ENCODE peak calls at places on chromosome 20, in nine cellular contexts. H, Z, O, Y, K, Q, V, G and R are unnamed samples.

GRCh38 chr20:58980711-58981563 is at the start of gene NELFCD:
- DNase-seq in H (peak; percentile 93), Z (peak; percentile 92), O (peak; percentile 90), Y (peak; percentile 90), K (peak; percentile 95), Q (peak; percentile 87), V (peak; percentile 96), G (peak; percentile 77), R (peak; percentile 96)

GRCh38 chr20:21548390-21549035 is 34.6 kb upstream of the NKX2-2 start:
- DNase-seq in H (no peak), Z (no peak), O (no peak), Y (no peak), K (no peak), Q (no peak), V (no peak), G (no peak), R (no peak)

GRCh38 chr20:39253051-39253682 is 291.0 kb downstream of the DHX35 start:
- DNase-seq in H (no peak), Z (no peak), O (no peak), Y (no peak), K (no peak), Q (no peak), V (no peak), G (no peak), R (no peak)

GRCh38 chr20:41526327-41526726 is 91.8 kb downstream of the CHD6 start:
- DNase-seq in H (no peak), Z (no peak), O (no peak), Y (no peak), K (no peak), Q (no peak), V (no peak), G (no peak), R (no peak)

GRCh38 chr20:51531141-51531710 is 11.3 kb downstream of the NFATC2 start:
- DNase-seq in H (no peak), Z (no peak), O (no peak), Y (no peak), K (peak; percentile 37), Q (no peak), V (no peak), G (no peak), R (no peak)

GRCh38 chr20:54156522-54156921 is 17.3 kb downstream of the CYP24A1 start:
- DNase-seq in H (no peak), Z (no peak), O (no peak), Y (no peak), K (no peak), Q (no peak), V (no peak), G (no peak), R (no peak)

GRCh38 chr20:52494244-52494643 is 302.7 kb upstream of the ZFP64 start:
- DNase-seq in H (no peak), Z (no peak), O (no peak), Y (no peak), K (no peak), Q (no peak), V (no peak), G (no peak), R (no peak)

GRCh38 chr20:58458342-58459057 is 56.7 kb downstream of the APCDD1L start:
- DNase-seq in H (no peak), Z (no peak), O (no peak), Y (no peak), K (no peak), Q (no peak), V (no peak), G (no peak), R (no peak)

GRCh38 chr20:50533061-50533460 is 22.9 kb downstream of the PTPN1 start:
- DNase-seq in H (no peak), Z (no peak), O (no peak), Y (no peak), K (no peak), Q (no peak), V (no peak), G (no peak), R (no peak)

GRCh38 chr20:12966468-12967085 is 42.2 kb upstream of the SPTLC3 start:
- DNase-seq in H (no peak), Z (no peak), O (peak; percentile 65), Y (no peak), K (no peak), Q (no peak), V (no peak), G (no peak), R (no peak)

GRCh38 chr20:38203337-38204003 is 38.4 kb upstream of the TGM2 start:
- DNase-seq in H (no peak), Z (peak; percentile 29), O (no peak), Y (no peak), K (no peak), Q (no peak), V (no peak), G (no peak), R (no peak)

GRCh38 chr20:5748246-5748645 is 2.0 kb upstream of the SHLD1 start:
- DNase-seq in H (peak; percentile 35), Z (no peak), O (no peak), Y (no peak), K (no peak), Q (no peak), V (no peak), G (no peak), R (no peak)

GRCh38 chr20:5745416-5745968 is 4.7 kb upstream of the SHLD1 start:
- DNase-seq in H (no peak), Z (no peak), O (no peak), Y (no peak), K (no peak), Q (no peak), V (no peak), G (no peak), R (no peak)

GRCh38 chr20:5746064-5746463 is 4.1 kb upstream of the SHLD1 start:
- DNase-seq in H (no peak), Z (no peak), O (no peak), Y (no peak), K (no peak), Q (no peak), V (no peak), G (no peak), R (no peak)

GRCh38 chr20:5751856-5752255 is 1.7 kb downstream of the SHLD1 start:
- DNase-seq in H (no peak), Z (no peak), O (no peak), Y (no peak), K (no peak), Q (no peak), V (no peak), G (no peak), R (no peak)

DNA sequence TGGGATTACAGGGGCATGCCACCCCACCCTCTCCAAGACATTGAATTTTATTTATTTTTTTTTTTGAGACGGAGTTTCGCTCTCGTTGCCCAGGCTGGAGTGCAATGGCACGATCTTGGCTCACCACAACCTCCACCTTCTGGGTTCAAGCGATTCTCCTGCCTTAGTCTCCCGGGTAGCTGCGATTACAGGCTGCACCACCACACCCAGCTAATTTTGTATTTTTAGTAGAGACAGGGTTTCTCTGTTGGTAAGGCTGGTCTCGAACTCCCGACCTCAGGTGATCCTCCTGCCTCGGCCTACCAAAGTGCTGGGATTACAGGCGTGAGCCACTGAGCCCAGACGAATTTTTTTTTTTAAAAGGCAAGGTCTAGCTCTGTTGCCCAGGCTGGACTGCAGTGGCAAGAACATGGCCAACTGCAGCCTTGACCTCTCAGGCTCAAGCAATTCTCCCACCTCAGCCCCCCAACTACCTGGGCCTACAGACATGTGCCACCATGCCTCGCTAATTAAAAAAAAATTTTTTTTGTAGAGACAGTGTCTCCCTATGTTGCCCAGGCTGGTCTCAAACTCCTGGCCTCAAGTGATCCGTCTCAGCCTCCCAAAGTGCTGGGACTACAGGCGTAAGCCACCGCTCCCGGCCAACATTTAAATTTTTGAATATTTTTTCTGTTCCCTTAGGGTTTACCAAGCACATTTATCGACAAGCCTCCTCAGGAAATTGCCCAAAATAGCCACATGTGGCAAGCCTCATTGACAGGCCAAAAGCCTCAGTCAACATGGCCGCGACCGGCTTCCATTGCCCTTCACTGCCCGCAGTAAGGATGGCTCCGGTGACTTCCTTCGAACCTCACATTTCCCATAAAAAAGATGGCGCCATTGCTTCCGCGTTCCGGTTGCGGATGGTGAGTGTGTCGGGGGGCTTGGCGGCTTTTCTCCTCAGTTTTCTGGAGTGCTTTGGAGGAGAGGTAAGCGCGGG is at the start of gene SHLD1:
- DNase-seq in H (peak; percentile 85), Z (peak; percentile 90), O (peak; percentile 92), Y (peak; percentile 93), K (peak; percentile 81), Q (peak; percentile 85), V (peak; percentile 73), G (peak; percentile 70), R (peak; percentile 80)
- TF ChIP-seq POLR2A in H (no peak), Z (no peak), O (peak; percentile 62), Y (no peak), K (peak; percentile 28), Q (no peak), V (peak; percentile 90), G (no peak), R (no peak)

GRCh38 chr20:64064145-64064698 is 1.2 kb downstream of the TCEA2 start:
- DNase-seq in H (no peak), Z (no peak), O (no peak), Y (no peak), K (peak; percentile 74), Q (no peak), V (no peak), G (no peak), R (peak; percentile 58)

GRCh38 chr20:64065062-64065972 is 2.3 kb downstream of the TCEA2 start:
- DNase-seq in H (no peak), Z (no peak), O (no peak), Y (no peak), K (no peak), Q (no peak), V (no peak), G (no peak), R (no peak)

GRCh38 chr20:64062596-64063388 is at the start of gene TCEA2:
- DNase-seq in H (peak; percentile 97), Z (peak; percentile 98), O (peak; percentile 96), Y (peak; percentile 98), K (peak; percentile 96), Q (peak; percentile 98), V (peak; percentile 95), G (peak; percentile 94), R (peak; percentile 97)

GRCh38 chr20:64062276-64062595 is 762 bp upstream of the TCEA2 start:
- DNase-seq in H (no peak), Z (no peak), O (no peak), Y (no peak), K (no peak), Q (no peak), V (no peak), G (no peak), R (no peak)

GRCh38 chr20:64063389-64064144 is 569 bp downstream of the TCEA2 start:
- DNase-seq in H (peak; percentile 30), Z (no peak), O (no peak), Y (no peak), K (no peak), Q (no peak), V (no peak), G (no peak), R (peak; percentile 68)
- TF ChIP-seq EP300 in H (no peak), Z (no peak), O (no peak), Y (no peak), K (no peak), Q (no peak), V (no peak), G (no peak), R (no peak)

GRCh38 chr20:44646023-44646640 is 5.4 kb downstream of the ADA start:
- DNase-seq in H (peak; percentile 40), Z (no peak), O (no peak), Y (no peak), K (no peak), Q (no peak), V (no peak), G (no peak), R (no peak)
- TF ChIP-seq POLR2A in H (no peak), Z (no peak), O (no peak), Y (no peak), K (no peak), Q (no peak), V (no peak), G (no peak), R (no peak)

GRCh38 chr20:32165836-32166545 is 41.6 kb downstream of the PLAGL2 start:
- DNase-seq in H (no peak), Z (peak; percentile 68), O (no peak), Y (no peak), K (no peak), Q (no peak), V (no peak), G (no peak), R (peak; percentile 76)
- TF ChIP-seq EP300 in H (no peak), Z (no peak), O (no peak), Y (no peak), K (no peak), Q (no peak), V (no peak), G (no peak), R (no peak)